ENCODE peak calls at places on chromosomes 3 and 15, in ten cellular contexts. M is mesendoderm; L is stomach; I is left lung; X is tibial artery; E is OCI-LY7; R is BE2C; U is kidney epithelial cell; P is naive thymus-derived CD4-positive, alpha-beta T cell; V is psoas muscle. Z is an unnamed sample.

GRCh38 chr15:89363133-89363532 is 28.5 kb upstream of the POLG start:
- DNase-seq in M (no peak), L (no peak), I (no peak), X (no peak), E (no peak), R (no peak), U (no peak), P (no peak), V (no peak), Z (no peak)

GRCh38 chr3:110750201-110750600 is 321.4 kb upstream of the NECTIN3 start:
- DNase-seq in M (no peak), L (no peak), I (no peak), X (no peak), E (no peak), R (no peak), U (no peak), P (no peak), V (no peak), Z (no peak)

GRCh38 chr3:160643994-160644393 is 33.0 kb upstream of the ARL14 start:
- DNase-seq in M (peak; percentile 19), L (no peak), I (no peak), X (no peak), E (peak; percentile 2), R (no peak), U (no peak), P (no peak), V (no peak), Z (no peak)

GRCh38 chr3:51729005-51729633 is 22.3 kb downstream of the GRM2 start:
- DNase-seq in M (no peak), L (no peak), I (no peak), X (no peak), E (no peak), R (no peak), U (no peak), P (no peak), V (no peak), Z (no peak)

GRCh38 chr3:18499256-18499655 is 74.1 kb upstream of the SATB1 start:
- DNase-seq in M (no peak), L (no peak), I (no peak), X (no peak), E (peak; percentile 90), R (no peak), U (no peak), P (peak; percentile 34), V (no peak), Z (no peak)

GRCh38 chr3:135155228-135155627 is 360.2 kb downstream of the EPHB1 start:
- DNase-seq in M (no peak), L (no peak), I (no peak), X (no peak), E (no peak), R (no peak), U (no peak), P (no peak), V (no peak), Z (no peak)

GRCh38 chr3:47836986-47837385 is 34.0 kb downstream of the DHX30 start:
- DNase-seq in M (peak; percentile 29), L (no peak), I (no peak), X (no peak), E (no peak), R (no peak), U (no peak), P (no peak), V (no peak), Z (no peak)

GRCh38 chr3:4981160-4981687 is 2.0 kb downstream of the BHLHE40 start:
- DNase-seq in M (no peak), L (no peak), I (no peak), X (no peak), E (no peak), R (no peak), U (no peak), P (no peak), V (no peak), Z (no peak)

DNA sequence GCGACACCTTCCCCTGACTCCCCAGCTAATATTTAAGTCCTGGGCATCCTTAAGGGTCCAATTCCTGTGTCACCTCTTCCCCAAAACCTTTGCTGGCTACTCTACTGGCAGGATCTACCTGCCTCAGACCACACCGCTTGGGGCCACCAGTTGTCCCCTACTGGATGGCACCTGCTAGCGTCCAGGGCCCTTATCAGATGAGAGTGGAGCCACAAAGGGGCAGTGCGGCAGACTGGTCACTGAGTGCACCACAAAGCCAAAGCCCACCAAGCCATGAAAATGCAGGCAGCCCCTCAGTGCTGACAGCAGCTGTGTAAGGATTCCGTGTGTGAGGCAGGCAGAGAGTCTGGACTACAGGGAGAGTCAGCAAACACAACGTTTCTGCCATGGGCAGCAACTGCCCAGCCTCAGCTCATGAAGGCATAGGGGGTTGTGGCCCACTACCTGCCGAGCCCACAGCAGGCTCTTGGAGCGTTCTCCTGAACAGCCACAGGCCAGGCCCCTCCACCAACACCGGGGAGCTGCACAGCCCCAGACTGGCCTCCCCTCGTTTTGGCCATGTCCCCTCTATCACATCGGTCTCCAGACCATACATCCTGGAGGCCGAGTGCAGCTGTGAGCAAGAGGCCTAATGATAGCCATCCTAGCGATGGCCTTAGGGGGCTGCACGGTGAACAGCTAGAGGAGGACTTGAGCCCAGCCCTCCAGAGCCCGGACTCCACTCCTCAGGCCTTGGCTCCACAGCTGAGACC is 32.3 kb downstream of the ALDH1L1 start:
- DNase-seq in M (no peak), L (no peak), I (no peak), X (no peak), E (no peak), R (no peak), U (no peak), P (no peak), V (no peak), Z (no peak)
- H3K36me3 ChIP-seq in M (no peaks in the 10 kb centered on the region), L (no peaks in the 10 kb centered on the region), I (no peaks in the 10 kb centered on the region), X (no peaks in the 10 kb centered on the region), E (no peaks in the 10 kb centered on the region), R (no peaks in the 10 kb centered on the region), U (no peaks in the 10 kb centered on the region), P (no peaks in the 10 kb centered on the region), V (no peaks in the 10 kb centered on the region), Z (no peaks in the 10 kb centered on the region)

DNA sequence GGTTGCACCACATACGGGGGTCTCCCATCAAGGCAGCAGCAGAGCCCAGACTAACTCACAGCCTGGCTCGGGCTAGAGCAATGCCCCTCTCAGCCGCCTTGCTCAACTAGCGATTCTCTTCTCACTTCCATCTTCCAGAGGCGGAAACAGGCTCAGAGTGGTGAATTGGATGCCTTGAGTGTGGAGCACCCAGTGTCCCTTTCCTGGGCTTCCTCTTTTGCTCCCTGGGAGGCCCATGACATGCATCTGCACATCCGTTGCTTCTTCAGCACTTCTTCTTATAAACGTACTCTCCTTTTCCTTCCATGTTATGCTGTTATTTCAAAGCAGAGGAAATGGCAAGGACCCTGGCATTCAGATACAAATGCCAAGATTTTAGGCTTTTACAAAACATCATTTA is 2.1 kb upstream of the IQSEC1 start:
- DNase-seq in M (no peak), L (no peak), I (no peak), X (no peak), E (no peak), R (no peak), U (no peak), P (no peak), V (no peak), Z (no peak)
- H3K36me3 ChIP-seq in M (no peaks in the 10 kb centered on the region), L (no peaks in the 10 kb centered on the region), I (no peaks in the 10 kb centered on the region), X (no peaks in the 10 kb centered on the region), E (no peaks in the 10 kb centered on the region), R (no peaks in the 10 kb centered on the region), U (no peaks in the 10 kb centered on the region), P (no peaks in the 10 kb centered on the region), V (no peaks in the 10 kb centered on the region), Z (no peaks in the 10 kb centered on the region)

GRCh38 chr15:48778338-48778730 is 32.5 kb downstream of the CEP152 start:
- DNase-seq in M (no peak), L (no peak), I (no peak), X (no peak), E (no peak), R (no peak), U (no peak), P (no peak), V (no peak), Z (no peak)

GRCh38 chr15:48784756-48785155 is 26.1 kb downstream of the CEP152 start:
- DNase-seq in M (no peak), L (no peak), I (no peak), X (no peak), E (no peak), R (no peak), U (no peak), P (no peak), V (no peak), Z (no peak)

GRCh38 chr15:48782911-48783310 is 28.0 kb downstream of the CEP152 start:
- DNase-seq in M (no peak), L (no peak), I (no peak), X (no peak), E (no peak), R (no peak), U (no peak), P (no peak), V (no peak), Z (no peak)

GRCh38 chr15:48781002-48781401 is 29.9 kb downstream of the CEP152 start:
- DNase-seq in M (no peak), L (no peak), I (no peak), X (no peak), E (no peak), R (no peak), U (no peak), P (no peak), V (no peak), Z (no peak)

GRCh38 chr15:48781481-48782081 is 29.3 kb downstream of the CEP152 start:
- DNase-seq in M (no peak), L (no peak), I (no peak), X (no peak), E (no peak), R (no peak), U (no peak), P (no peak), V (no peak), Z (no peak)
- H3K36me3 ChIP-seq in M (no peaks in the 10 kb centered on the region), L (peaks cover 3% of the 10 kb centered on the region), I (no peaks in the 10 kb centered on the region), X (no peaks in the 10 kb centered on the region), E (peaks cover 88% of the 10 kb centered on the region), R (peaks cover 53% of the 10 kb centered on the region), U (no peaks in the 10 kb centered on the region), P (no peaks in the 10 kb centered on the region), V (peaks cover 3% of the 10 kb centered on the region), Z (peaks cover 34% of the 10 kb centered on the region)

GRCh38 chr3:56633602-56634371 is 49.3 kb downstream of the TASOR start:
- DNase-seq in M (no peak), L (no peak), I (no peak), X (no peak), E (no peak), R (no peak), U (no peak), P (no peak), V (no peak), Z (no peak)

GRCh38 chr3:56629044-56629443 is 54.0 kb downstream of the TASOR start:
- DNase-seq in M (no peak), L (no peak), I (no peak), X (no peak), E (no peak), R (no peak), U (peak; percentile 76), P (no peak), V (no peak), Z (no peak)

GRCh38 chr3:56629451-56629850 is 53.6 kb downstream of the TASOR start:
- DNase-seq in M (no peak), L (no peak), I (no peak), X (no peak), E (no peak), R (no peak), U (no peak), P (no peak), V (no peak), Z (no peak)

GRCh38 chr3:56633201-56633600 is 49.9 kb downstream of the TASOR start:
- DNase-seq in M (no peak), L (no peak), I (no peak), X (no peak), E (no peak), R (no peak), U (no peak), P (no peak), V (no peak), Z (no peak)

GRCh38 chr3:56630966-56631365 is 52.1 kb downstream of the TASOR start:
- DNase-seq in M (no peak), L (no peak), I (no peak), X (no peak), E (no peak), R (no peak), U (no peak), P (no peak), V (no peak), Z (no peak)
- H3K36me3 ChIP-seq in M (peaks cover 4% of the 10 kb centered on the region), L (peaks cover 10% of the 10 kb centered on the region), I (no peaks in the 10 kb centered on the region), X (peaks cover 40% of the 10 kb centered on the region), E (peaks cover 97% of the 10 kb centered on the region), R (no peaks in the 10 kb centered on the region), U (no peaks in the 10 kb centered on the region), P (peaks cover 11% of the 10 kb centered on the region), V (peaks cover 3% of the 10 kb centered on the region), Z (peaks cover 47% of the 10 kb centered on the region)

Z was measured in HAP-1.